ENCODE peak calls at places on chromosomes 3 and 15, in eight cellular contexts. One of them, this sample, is unnamed.

GRCh38 chr3:53744351-53744750 is 101.9 kb downstream of the CHDH start:
- DNase-seq in hepatocyte: peak; percentile 43
- DNase-seq in stimulated activated CD8-positive, alpha-beta memory T cell treated with anti-CD3 and anti-CD28 coated beads, Interleukin-15, amount 100 ng/mL, for 24 hours: no peak
- DNase-seq in activated naive CD4-positive, alpha-beta T cell: no peak
- DNase-seq in NCI-H345: peak; percentile 88
- DNase-seq in NCI-H1092: peak; percentile 70
- DNase-seq in tibial artery: no peak
- DNase-seq in MM.1S: peak; percentile 18
- DNase-seq in this sample: no peak

GRCh38 chr15:80434926-80435720 is 30.9 kb downstream of the ARNT2 start:
- DNase-seq in hepatocyte: no peak
- DNase-seq in NCI-H345: no peak
- DNase-seq in stimulated activated CD8-positive, alpha-beta memory T cell treated with anti-CD3 and anti-CD28 coated beads, Interleukin-15, amount 100 ng/mL, for 24 hours: no peak
- DNase-seq in MM.1S: no peak
- DNase-seq in activated naive CD4-positive, alpha-beta T cell: no peak
- DNase-seq in NCI-H1092: no peak
- DNase-seq in tibial artery: no peak
- DNase-seq in this sample: no peak

GRCh38 chr3:120448707-120449650 is 1.8 kb downstream of the FSTL1 start:
- DNase-seq in MM.1S: no peak
- DNase-seq in NCI-H1092: no peak
- DNase-seq in NCI-H345: no peak
- DNase-seq in tibial artery: no peak
- DNase-seq in hepatocyte: peak; percentile 38
- DNase-seq in activated naive CD4-positive, alpha-beta T cell: no peak
- DNase-seq in stimulated activated CD8-positive, alpha-beta memory T cell treated with anti-CD3 and anti-CD28 coated beads, Interleukin-15, amount 100 ng/mL, for 24 hours: no peak
- DNase-seq in this sample: no peak

GRCh38 chr15:90376789-90377188 is 11.3 kb upstream of the IQGAP1 start:
- DNase-seq in tibial artery: no peak
- DNase-seq in activated naive CD4-positive, alpha-beta T cell: no peak
- DNase-seq in hepatocyte: no peak
- DNase-seq in NCI-H1092: no peak
- DNase-seq in MM.1S: peak; percentile 54
- DNase-seq in NCI-H345: no peak
- DNase-seq in stimulated activated CD8-positive, alpha-beta memory T cell treated with anti-CD3 and anti-CD28 coated beads, Interleukin-15, amount 100 ng/mL, for 24 hours: no peak
- DNase-seq in this sample: no peak

GRCh38 chr3:73270839-73271483 is 209.5 kb downstream of the EBLN2 start:
- DNase-seq in tibial artery: no peak
- DNase-seq in activated naive CD4-positive, alpha-beta T cell: no peak
- DNase-seq in stimulated activated CD8-positive, alpha-beta memory T cell treated with anti-CD3 and anti-CD28 coated beads, Interleukin-15, amount 100 ng/mL, for 24 hours: no peak
- DNase-seq in NCI-H345: peak; percentile 39
- DNase-seq in NCI-H1092: peak; percentile 63
- DNase-seq in hepatocyte: no peak
- DNase-seq in MM.1S: no peak
- DNase-seq in this sample: no peak

GRCh38 chr15:38690737-38691332 is 126.2 kb upstream of the RASGRP1 start:
- DNase-seq in stimulated activated CD8-positive, alpha-beta memory T cell treated with anti-CD3 and anti-CD28 coated beads, Interleukin-15, amount 100 ng/mL, for 24 hours: no peak
- DNase-seq in MM.1S: peak; percentile 80
- DNase-seq in hepatocyte: peak; percentile 87
- DNase-seq in NCI-H345: peak; percentile 41
- DNase-seq in NCI-H1092: peak; percentile 13
- DNase-seq in activated naive CD4-positive, alpha-beta T cell: peak; percentile 15
- DNase-seq in tibial artery: peak; percentile 51
- DNase-seq in this sample: no peak

GRCh38 chr15:59294961-59295741 is 77.5 kb downstream of the MYO1E start:
- DNase-seq in hepatocyte: no peak
- DNase-seq in MM.1S: no peak
- DNase-seq in stimulated activated CD8-positive, alpha-beta memory T cell treated with anti-CD3 and anti-CD28 coated beads, Interleukin-15, amount 100 ng/mL, for 24 hours: no peak
- DNase-seq in NCI-H345: peak; percentile 35
- DNase-seq in NCI-H1092: no peak
- DNase-seq in activated naive CD4-positive, alpha-beta T cell: no peak
- DNase-seq in tibial artery: peak; percentile 53
- DNase-seq in this sample: no peak

GRCh38 chr15:50979041-50979440 is 70.6 kb downstream of the AP4E1 start:
- DNase-seq in stimulated activated CD8-positive, alpha-beta memory T cell treated with anti-CD3 and anti-CD28 coated beads, Interleukin-15, amount 100 ng/mL, for 24 hours: no peak
- DNase-seq in activated naive CD4-positive, alpha-beta T cell: no peak
- DNase-seq in tibial artery: no peak
- DNase-seq in NCI-H1092: no peak
- DNase-seq in hepatocyte: no peak
- DNase-seq in NCI-H345: no peak
- DNase-seq in MM.1S: no peak
- DNase-seq in this sample: no peak

GRCh38 chr15:52678036-52678467 is 1.1 kb downstream of the ATOSA start:
- DNase-seq in hepatocyte: peak; percentile 75
- DNase-seq in tibial artery: peak; percentile 80
- DNase-seq in NCI-H1092: no peak
- DNase-seq in NCI-H345: no peak
- DNase-seq in activated naive CD4-positive, alpha-beta T cell: peak; percentile 3
- DNase-seq in MM.1S: peak; percentile 83
- DNase-seq in stimulated activated CD8-positive, alpha-beta memory T cell treated with anti-CD3 and anti-CD28 coated beads, Interleukin-15, amount 100 ng/mL, for 24 hours: peak; percentile 5
- DNase-seq in this sample: no peak

GRCh38 chr3:99962703-99963102 is 145.0 kb downstream of the CMSS1 start:
- DNase-seq in hepatocyte: no peak
- DNase-seq in MM.1S: no peak
- DNase-seq in activated naive CD4-positive, alpha-beta T cell: no peak
- DNase-seq in NCI-H345: no peak
- DNase-seq in NCI-H1092: no peak
- DNase-seq in tibial artery: no peak
- DNase-seq in stimulated activated CD8-positive, alpha-beta memory T cell treated with anti-CD3 and anti-CD28 coated beads, Interleukin-15, amount 100 ng/mL, for 24 hours: no peak
- DNase-seq in this sample: no peak

GRCh38 chr3:80263260-80263659 is 495.5 kb upstream of the ROBO1 start:
- DNase-seq in stimulated activated CD8-positive, alpha-beta memory T cell treated with anti-CD3 and anti-CD28 coated beads, Interleukin-15, amount 100 ng/mL, for 24 hours: no peak
- DNase-seq in hepatocyte: no peak
- DNase-seq in activated naive CD4-positive, alpha-beta T cell: no peak
- DNase-seq in MM.1S: no peak
- DNase-seq in NCI-H345: no peak
- DNase-seq in NCI-H1092: no peak
- DNase-seq in tibial artery: no peak
- DNase-seq in this sample: no peak

GRCh38 chr3:160577551-160578195 is 12.3 kb upstream of the KPNA4 start:
- DNase-seq in MM.1S: no peak
- DNase-seq in stimulated activated CD8-positive, alpha-beta memory T cell treated with anti-CD3 and anti-CD28 coated beads, Interleukin-15, amount 100 ng/mL, for 24 hours: no peak
- DNase-seq in tibial artery: no peak
- DNase-seq in NCI-H345: no peak
- DNase-seq in activated naive CD4-positive, alpha-beta T cell: no peak
- DNase-seq in hepatocyte: no peak
- DNase-seq in NCI-H1092: no peak
- DNase-seq in this sample: no peak

GRCh38 chr3:37586280-37586679 is 275.4 kb upstream of the CTDSPL start:
- DNase-seq in NCI-H1092: no peak
- DNase-seq in tibial artery: no peak
- DNase-seq in NCI-H345: no peak
- DNase-seq in MM.1S: no peak
- DNase-seq in activated naive CD4-positive, alpha-beta T cell: no peak
- DNase-seq in stimulated activated CD8-positive, alpha-beta memory T cell treated with anti-CD3 and anti-CD28 coated beads, Interleukin-15, amount 100 ng/mL, for 24 hours: no peak
- DNase-seq in hepatocyte: no peak
- DNase-seq in this sample: no peak

GRCh38 chr3:136396916-136397315 is 146.8 kb downstream of the PCCB start:
- DNase-seq in tibial artery: no peak
- DNase-seq in stimulated activated CD8-positive, alpha-beta memory T cell treated with anti-CD3 and anti-CD28 coated beads, Interleukin-15, amount 100 ng/mL, for 24 hours: no peak
- DNase-seq in NCI-H345: no peak
- DNase-seq in NCI-H1092: no peak
- DNase-seq in activated naive CD4-positive, alpha-beta T cell: no peak
- DNase-seq in MM.1S: no peak
- DNase-seq in hepatocyte: no peak
- DNase-seq in this sample: no peak

This sample was measured in D721Med.